ENCODE peak calls at places on chromosome 9, in seven cellular contexts. N, G, Q, P, U, S and L are unnamed samples.

GRCh38 chr9:93597142-93597706 is 20.8 kb downstream of the PHF2 start:
- DNase-seq in N (no peak), G (no peak), Q (no peak), P (no peak), U (peak), S (no peak), L (no peak)

GRCh38 chr9:109408759-109409462 is 88.1 kb upstream of the EPB41L4B start:
- DNase-seq in N (no peak), G (no peak), Q (no peak), P (no peak), U (no peak), S (no peak), L (no peak)

GRCh38 chr9:21513431-21513830 is 31.3 kb upstream of the IFNE start:
- DNase-seq in N (no peak), G (no peak), Q (no peak), P (no peak), U (no peak), S (no peak), L (no peak)

GRCh38 chr9:81602887-81603680 is 86.3 kb downstream of the TLE1 start:
- DNase-seq in N (no peak), G (no peak), Q (no peak), P (no peak), U (no peak), S (no peak), L (no peak)

GRCh38 chr9:80501635-80502034 is 929.9 kb downstream of the TLE4 start:
- DNase-seq in N (no peak), G (no peak), Q (no peak), P (no peak), U (no peak), S (no peak), L (no peak)

GRCh38 chr9:112249277-112249676 is 74.2 kb upstream of the SUSD1 start:
- DNase-seq in N (no peak), G (no peak), Q (no peak), P (no peak), U (no peak), S (no peak), L (no peak)

GRCh38 chr9:114830546-114830945 is 24.7 kb upstream of the TNFSF15 start:
- DNase-seq in N (no peak), G (no peak), Q (no peak), P (no peak), U (no peak), S (no peak), L (no peak)

GRCh38 chr9:74556685-74557084 is 59.5 kb downstream of the RORB start:
- DNase-seq in N (peak), G (no peak), Q (no peak), P (no peak), U (no peak), S (no peak), L (no peak)

GRCh38 chr9:127788337-127789011 is 2.6 kb downstream of the CDK9 start:
- DNase-seq in N (peak), G (no peak), Q (no peak), P (no peak), U (no peak), S (no peak), L (no peak)

GRCh38 chr9:126611592-126612328 is 2.0 kb upstream of the LMX1B start:
- DNase-seq in N (peak), G (no peak), Q (peak), P (peak), U (peak), S (peak), L (peak)

GRCh38 chr9:130268521-130269131 is 3.1 kb downstream of the HMCN2 start:
- DNase-seq in N (no peak), G (no peak), Q (no peak), P (peak), U (no peak), S (no peak), L (peak)

GRCh38 chr9:68898781-68899439 is 115.0 kb downstream of the PRKACG start:
- DNase-seq in N (no peak), G (no peak), Q (no peak), P (no peak), U (no peak), S (no peak), L (no peak)

GRCh38 chr9:99109522-99109921 is 4.6 kb downstream of the TGFBR1 start:
- DNase-seq in N (no peak), G (no peak), Q (no peak), P (no peak), U (no peak), S (no peak), L (no peak)

GRCh38 chr9:85416720-85417119 is 325.0 kb downstream of the AGTPBP1 start:
- DNase-seq in N (no peak), G (no peak), Q (no peak), P (no peak), U (no peak), S (no peak), L (no peak)

GRCh38 chr9:124078641-124079040 is 67.1 kb downstream of the LHX2 start:
- DNase-seq in N (no peak), G (no peak), Q (no peak), P (no peak), U (peak), S (no peak), L (no peak)

GRCh38 chr9:123586140-123586735 is 230.2 kb downstream of the CRB2 start:
- DNase-seq in N (no peak), G (peak), Q (no peak), P (no peak), U (no peak), S (no peak), L (peak)

GRCh38 chr9:81671880-81672280 is 17.5 kb downstream of the TLE1 start:
- DNase-seq in N (no peak), G (peak), Q (peak), P (peak), U (peak), S (no peak), L (peak)

GRCh38 chr9:130421802-130422276 is 22.9 kb upstream of the ASS1 start:
- DNase-seq in N (no peak), G (no peak), Q (no peak), P (peak), U (no peak), S (no peak), L (peak)

GRCh38 chr9:91034976-91035824 is 233.6 kb downstream of the SYK start:
- DNase-seq in N (no peak), G (no peak), Q (no peak), P (no peak), U (no peak), S (no peak), L (no peak)

GRCh38 chr9:86368871-86369521 is 14.8 kb upstream of the TUT7 start:
- DNase-seq in N (no peak), G (no peak), Q (no peak), P (no peak), U (no peak), S (no peak), L (no peak)

GRCh38 chr9:136769710-136770191 is 5.4 kb upstream of the LCN15 start:
- DNase-seq in N (peak), G (no peak), Q (no peak), P (peak), U (peak), S (no peak), L (no peak)